ENCODE peak calls at places on chromosomes 2 and 18, in four cellular contexts. M is dermis blood vessel endothelial cell, Y is NCI-H1105, B is T-cell. X is an unnamed sample.

GRCh38 chr2:1052671-1053270 is 102.1 kb downstream of the SNTG2 start:
- DNase-seq in M (no peak), Y (no peak), B (no peak), X (no peak)

GRCh38 chr2:236167297-236168109 is 683 bp downstream of the GBX2 start:
- DNase-seq in M (peak; percentile 80), Y (peak; percentile 28), B (no peak), X (peak; percentile 61)

GRCh38 chr2:223900066-223900465 is 45.1 kb downstream of the WDFY1 start:
- DNase-seq in M (no peak), Y (no peak), B (no peak), X (no peak)

GRCh38 chr2:238669581-238670340 is 178.1 kb upstream of the TWIST2 start:
- DNase-seq in M (no peak), Y (no peak), B (no peak), X (no peak)

GRCh38 chr2:96802281-96802595 is 13.8 kb upstream of the CNNM3 start:
- DNase-seq in M (no peak), Y (no peak), B (no peak), X (no peak)

GRCh38 chr18:2846638-2847340 is at the start of gene EMILIN2:
- DNase-seq in M (peak; percentile 26), Y (no peak), B (peak; percentile 8), X (no peak)

GRCh38 chr2:217833439-217833838 is 169.4 kb downstream of the TNS1 start:
- DNase-seq in M (no peak), Y (no peak), B (no peak), X (no peak)

GRCh38 chr2:227222292-227222691 is 57.9 kb downstream of the COL4A3 start:
- DNase-seq in M (no peak), Y (no peak), B (no peak), X (no peak)

GRCh38 chr2:172806426-172807008 is 70.9 kb downstream of the RAPGEF4 start:
- DNase-seq in M (peak; percentile 76), Y (peak; percentile 14), B (no peak), X (peak; percentile 6)

GRCh38 chr18:58851874-58852273 is 12.8 kb upstream of the ZNF532 start:
- DNase-seq in M (no peak), Y (no peak), B (no peak), X (no peak)

GRCh38 chr2:37418956-37419355 is 74.5 kb downstream of the QPCT start:
- DNase-seq in M (no peak), Y (no peak), B (no peak), X (no peak)

GRCh38 chr2:12120281-12121150 is 374.1 kb downstream of the LPIN1 start:
- DNase-seq in M (no peak), Y (no peak), B (no peak), X (no peak)

GRCh38 chr18:41624461-41624860 is 330.6 kb upstream of the PIK3C3 start:
- DNase-seq in M (no peak), Y (no peak), B (no peak), X (no peak)

GRCh38 chr2:216373896-216374295 is 1.6 kb upstream of the MARCHF4 start:
- DNase-seq in M (no peak), Y (no peak), B (no peak), X (no peak)

GRCh38 chr2:73983322-73984202 is 1.1 kb upstream of the TET3 start:
- DNase-seq in M (no peak), Y (peak; percentile 64), B (no peak), X (peak; percentile 15)

GRCh38 chr18:5057348-5058012 is 139.6 kb downstream of the AKAIN1 start:
- DNase-seq in M (peak; percentile 72), Y (peak; percentile 12), B (no peak), X (peak; percentile 35)

GRCh38 chr2:70978388-70979357 is at the start of gene ANKRD53:
- DNase-seq in M (peak; percentile 43), Y (peak; percentile 15), B (no peak), X (peak; percentile 28)

GRCh38 chr2:30608643-30609042 is 161.6 kb downstream of the LCLAT1 start:
- DNase-seq in M (no peak), Y (no peak), B (no peak), X (no peak)

GRCh38 chr2:126994340-126994777 is 95.7 kb downstream of the TEX51 start:
- DNase-seq in M (no peak), Y (no peak), B (no peak), X (no peak)

GRCh38 chr2:3479430-3480320 is 39.7 kb downstream of the ADI1 start:
- DNase-seq in M (peak; percentile 29), Y (no peak), B (no peak), X (no peak)

GRCh38 chr2:206958236-206958635 is 18.9 kb downstream of the CPO start:
- DNase-seq in M (no peak), Y (no peak), B (no peak), X (no peak)

GRCh38 chr2:220227272-220227920 is 600.0 kb downstream of the SLC4A3 start:
- DNase-seq in M (no peak), Y (no peak), B (no peak), X (no peak)

GRCh38 chr2:180312542-180312941 is 305.4 kb upstream of the CWC22 start:
- DNase-seq in M (no peak), Y (no peak), B (no peak), X (no peak)

GRCh38 chr2:229339613-229340012 is 68.5 kb upstream of the PID1 start:
- DNase-seq in M (no peak), Y (no peak), B (no peak), X (no peak)

GRCh38 chr18:76610933-76611749 is 116.1 kb upstream of the ZNF516 start:
- DNase-seq in M (no peak), Y (no peak), B (no peak), X (peak; percentile 4)

GRCh38 chr18:60649107-60649506 is 276.5 kb upstream of the MC4R start:
- DNase-seq in M (no peak), Y (no peak), B (no peak), X (peak; percentile 34)

GRCh38 chr2:201129044-201129505 is 13.1 kb downstream of the CFLAR start:
- DNase-seq in M (peak; percentile 88), Y (no peak), B (no peak), X (no peak)

GRCh38 chr2:177433402-177433801 is 40.8 kb downstream of the AGPS start:
- DNase-seq in M (peak; percentile 37), Y (no peak), B (no peak), X (no peak)

GRCh38 chr2:8515864-8516533 is 165.9 kb upstream of the ID2 start:
- DNase-seq in M (no peak), Y (peak; percentile 9), B (no peak), X (peak; percentile 97)

GRCh38 chr2:188022389-188022788 is 269.3 kb upstream of the GULP1 start:
- DNase-seq in M (no peak), Y (no peak), B (no peak), X (no peak)

GRCh38 chr2:27407798-27408491 is 1.4 kb downstream of the PPM1G start:
- DNase-seq in M (peak; percentile 88), Y (peak; percentile 72), B (no peak), X (peak; percentile 64)

GRCh38 chr2:222569826-222570225 is 86.1 kb downstream of the FARSB start:
- DNase-seq in M (no peak), Y (no peak), B (no peak), X (no peak)

GRCh38 chr2:99928472-99929053 is 213.8 kb downstream of the AFF3 start:
- DNase-seq in M (no peak), Y (no peak), B (no peak), X (no peak)

GRCh38 chr2:174340400-174341300 is 5.9 kb downstream of the SP9 start:
- DNase-seq in M (no peak), Y (no peak), B (no peak), X (no peak)

GRCh38 chr18:32906506-32907214 is 133.8 kb upstream of the KLHL14 start:
- DNase-seq in M (no peak), Y (no peak), B (no peak), X (no peak)

GRCh38 chr2:227862741-227863588 is 8.5 kb upstream of the DAW1 start:
- DNase-seq in M (peak; percentile 77), Y (no peak), B (no peak), X (no peak)